ENCODE peak calls at places on chromosomes 12 and 14, in eight cellular contexts. A is neural crest cell, Z is DMS153, K is lower lobe of right lung, L is M059J, D is NCI-H1092, C is Kasumi-1, H is HFFc6. I is an unnamed sample.

GRCh38 chr12:51887476-51888315 is at the start of gene ANKRD33:
- DNase-seq in K (no peak), A (peak), D (no peak), H (no peak), L (no peak), C (no peak), Z (no peak), I (peak)

GRCh38 chr12:10363922-10364838 is 25.7 kb downstream of the KLRK1 start:
- DNase-seq in H (peak), L (peak), Z (peak), C (no peak), K (no peak), D (no peak), A (no peak), I (no peak)

GRCh38 chr14:75831455-75831854 is 150.3 kb downstream of the TGFB3 start:
- DNase-seq in H (peak), K (peak), A (no peak), C (peak), L (peak), Z (peak), D (peak), I (peak)

GRCh38 chr14:99579077-99579836 is 24.8 kb downstream of the CCDC85C start:
- DNase-seq in C (no peak), L (no peak), H (no peak), Z (no peak), A (no peak), K (peak), D (no peak), I (peak)

GRCh38 chr14:39055786-39056474 is 47.1 kb downstream of the SEC23A start:
- DNase-seq in H (no peak), Z (no peak), K (no peak), D (no peak), C (no peak), A (no peak), L (peak), I (no peak)

GRCh38 chr12:7373226-7373625 is 69.4 kb downstream of the ACSM4 start:
- DNase-seq in A (no peak), H (no peak), K (no peak), L (no peak), C (no peak), Z (no peak), D (no peak), I (no peak)

GRCh38 chr12:49674318-49674985 is 32.8 kb downstream of the FMNL3 start:
- DNase-seq in C (no peak), K (no peak), L (peak), H (peak), A (no peak), Z (no peak), D (no peak), I (no peak)

GRCh38 chr12:23533295-23533694 is 416.2 kb downstream of the SOX5 start:
- DNase-seq in Z (no peak), C (no peak), L (no peak), K (no peak), D (no peak), H (no peak), A (no peak), I (no peak)

GRCh38 chr12:81668475-81668874 is 90.7 kb downstream of the PPFIA2 start:
- DNase-seq in L (peak), H (peak), A (no peak), D (no peak), C (peak), Z (no peak), K (no peak), I (no peak)

GRCh38 chr12:58291106-58291505 is 349.7 kb downstream of the ATP23 start:
- DNase-seq in C (no peak), D (no peak), L (no peak), H (no peak), A (no peak), K (no peak), Z (no peak), I (no peak)

GRCh38 chr12:105020241-105020962 is 34.3 kb downstream of the NOPCHAP1 start:
- DNase-seq in Z (peak), C (no peak), D (no peak), A (no peak), L (no peak), H (no peak), K (no peak), I (no peak)

GRCh38 chr12:57541717-57542116 is 5.3 kb downstream of the DCTN2 start:
- DNase-seq in Z (no peak), L (no peak), H (no peak), D (no peak), C (no peak), A (no peak), K (no peak), I (no peak)

GRCh38 chr14:52079239-52079956 is 10.5 kb upstream of the NID2 start:
- DNase-seq in Z (no peak), L (peak), D (no peak), K (no peak), C (no peak), A (no peak), H (peak), I (no peak)

GRCh38 chr12:24975425-24975824 is 26.5 kb upstream of the BCAT1 start:
- DNase-seq in H (no peak), C (no peak), A (no peak), Z (no peak), D (no peak), K (no peak), L (peak), I (no peak)

GRCh38 chr12:93676408-93677194 is 574 bp upstream of the CRADD start:
- DNase-seq in A (no peak), L (peak), Z (no peak), D (no peak), C (no peak), H (no peak), K (no peak), I (no peak)

I was measured in progenitor cell of endocrine pancreas.